ENCODE peak calls at places on chromosomes 12 and 14, in seven cellular contexts. A is right lobe of liver, J is spleen, T is A549, K is body of pancreas, R is IMR-90, P is testis. G is an unnamed sample. For H3K4me1, the result is how much of the 10 kb centered on the place peaks cover.

GRCh38 chr14:98773814-98774213 is 498.2 kb downstream of the BCL11B start:
- DNase-seq in A (no peak), J (no peak), T (no peak), K (no peak), R (no peak), P (no peak), G (no peak)

GRCh38 chr12:54858562-54858961 is 4.2 kb downstream of the MUCL1 start:
- DNase-seq in A (no peak), J (no peak), T (no peak), K (no peak), R (no peak), P (no peak), G (no peak)

GRCh38 chr12:823043-823698 is 70.8 kb downstream of the WNK1 start:
- DNase-seq in A (no peak), J (no peak), T (no peak), K (no peak), R (no peak), P (no peak), G (no peak)

GRCh38 chr12:52637299-52637698 is 14.7 kb downstream of the KRT2 start:
- DNase-seq in A (no peak), J (no peak), T (no peak), K (no peak), R (no peak), P (peak), G (no peak)

GRCh38 chr14:73477618-73478266 is 13.0 kb upstream of the RIOX1 start:
- DNase-seq in A (no peak), J (no peak), T (no peak), K (no peak), R (peak), P (no peak), G (no peak)

GRCh38 chr14:103892247-103892646 is 36.0 kb upstream of the TDRD9 start:
- DNase-seq in A (peak), J (no peak), T (no peak), K (no peak), R (no peak), P (no peak), G (no peak)

GRCh38 chr14:51822499-51822898 is 37.9 kb upstream of the GNG2 start:
- DNase-seq in A (no peak), J (no peak), T (no peak), K (no peak), R (no peak), P (no peak), G (no peak)

GRCh38 chr12:1277905-1278304 is 286.9 kb downstream of the ERC1 start:
- DNase-seq in A (no peak), J (no peak), T (no peak), K (no peak), R (no peak), P (no peak), G (no peak)

GRCh38 chr12:84814664-84815245 is 97.8 kb downstream of the SLC6A15 start:
- DNase-seq in A (no peak), J (no peak), T (no peak), K (no peak), R (peak), P (no peak), G (no peak)

GRCh38 chr14:78075033-78075432 is 95.1 kb upstream of the NRXN3 start:
- DNase-seq in A (no peak), J (no peak), T (no peak), K (no peak), R (no peak), P (no peak), G (no peak)

DNA sequence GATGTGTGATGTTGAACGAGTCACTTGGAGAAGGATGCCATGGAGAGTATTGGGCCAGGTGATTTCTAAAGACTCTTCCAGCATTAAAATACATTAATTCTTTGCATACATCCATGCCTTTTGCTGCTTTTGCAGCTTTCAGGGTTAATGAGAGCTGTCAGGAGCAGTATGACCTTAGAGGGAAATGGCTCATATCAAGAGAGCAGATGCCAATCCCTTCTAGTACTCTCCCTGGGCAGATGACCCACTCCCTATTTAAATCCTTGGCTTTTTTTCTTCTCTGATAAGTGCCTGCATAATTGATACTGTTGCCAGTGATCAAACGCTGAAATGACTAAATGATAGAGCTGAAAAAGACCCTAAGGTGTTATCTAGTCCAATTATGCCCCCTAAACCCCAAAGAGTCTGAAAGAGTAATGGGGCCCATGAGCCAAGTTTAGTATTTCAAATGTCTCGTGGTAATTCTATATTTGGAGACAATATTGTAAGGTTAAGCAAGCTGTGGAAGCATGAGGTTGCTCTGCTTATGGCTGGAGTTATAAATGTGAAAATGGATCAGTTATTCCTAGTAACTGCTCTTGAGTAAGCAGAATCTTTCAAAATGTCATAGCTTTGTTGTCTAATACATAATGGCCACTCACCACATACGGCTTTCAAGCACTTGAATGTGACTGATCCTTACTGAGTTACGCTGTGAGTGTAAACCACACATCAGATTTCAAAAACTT is 137.3 kb downstream of the ETV6 start:
- DNase-seq in A (no peak), J (no peak), T (no peak), K (no peak), R (no peak), P (no peak), G (no peak)
- H3K27ac ChIP-seq in A (no peak), J (peak), T (no peak), K (no peak), R (no peak), P (no peak), G (no peak)

GRCh38 chr12:74489543-74489942 is 48.1 kb upstream of the ATXN7L3B start:
- DNase-seq in A (no peak), J (no peak), T (no peak), K (no peak), R (no peak), P (no peak), G (no peak)
- TF ChIP-seq POLR2A in A (no peak), J (no peak), T (no peak), K (no peak), R (no peak), P (no peak), G (no peak)

DNA sequence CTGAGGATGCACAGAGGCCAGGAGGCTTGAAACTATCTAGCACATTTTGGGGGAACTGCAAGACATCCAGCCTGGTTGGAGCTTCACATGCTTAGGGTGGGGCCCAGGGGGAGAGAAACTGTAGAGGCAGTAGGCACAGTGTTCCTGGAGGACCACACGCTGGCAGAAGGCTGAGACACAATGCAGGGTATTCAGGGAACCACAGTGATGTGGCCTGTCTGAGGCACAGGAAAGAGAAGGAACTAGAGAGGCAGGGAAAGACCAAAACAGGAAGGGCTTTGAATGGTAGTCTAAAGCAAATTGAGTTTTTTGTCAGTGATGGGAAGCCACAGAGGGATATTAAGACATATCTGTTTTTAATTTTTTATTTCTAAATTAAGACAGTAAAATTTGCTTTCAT is 100.2 kb upstream of the PRICKLE1 start:
- DNase-seq in A (no peak), J (no peak), T (no peak), K (no peak), R (no peak), P (no peak), G (no peak)
- H3K4me1 ChIP-seq in A (under half), J (under half), T (under half), K (under half), R (under half), P (under half), G (under half)

DNA sequence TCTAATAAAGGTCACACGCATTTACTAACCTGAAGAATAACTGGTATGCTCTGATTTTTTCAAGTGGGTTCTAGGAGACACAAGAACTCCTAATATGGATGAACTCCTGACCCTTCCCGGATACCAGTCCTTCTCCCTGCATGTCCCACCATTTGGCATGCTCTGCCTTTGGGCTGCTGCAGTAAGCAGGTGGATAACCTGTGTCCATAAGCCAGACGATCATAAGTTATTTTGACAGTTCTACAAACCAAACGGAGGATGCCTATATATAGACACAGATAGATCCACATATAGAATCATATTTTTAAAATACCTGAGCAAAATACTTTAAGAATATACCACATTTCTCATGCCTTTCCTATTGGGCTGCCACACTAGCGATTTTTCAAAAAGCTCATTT is 49.4 kb downstream of the TMTC1 start:
- DNase-seq in A (no peak), J (no peak), T (no peak), K (no peak), R (no peak), P (no peak), G (no peak)
- H3K27ac ChIP-seq in A (no peak), J (peak), T (no peak), K (no peak), R (no peak), P (peak), G (no peak)

GRCh38 chr12:81077329-81077685 is 572 bp upstream of the ACSS3 start:
- DNase-seq in A (peak), J (no peak), T (no peak), K (no peak), R (no peak), P (peak), G (no peak)

GRCh38 chr12:81080431-81080983 is 2.6 kb downstream of the ACSS3 start:
- DNase-seq in A (no peak), J (no peak), T (no peak), K (no peak), R (peak), P (no peak), G (no peak)

GRCh38 chr12:81077686-81078441 is at the start of gene ACSS3:
- DNase-seq in A (peak), J (no peak), T (no peak), K (peak), R (no peak), P (peak), G (peak)

GRCh38 chr12:81079280-81080076 is 1.6 kb downstream of the ACSS3 start:
- DNase-seq in A (no peak), J (no peak), T (no peak), K (no peak), R (no peak), P (no peak), G (no peak)

DNA sequence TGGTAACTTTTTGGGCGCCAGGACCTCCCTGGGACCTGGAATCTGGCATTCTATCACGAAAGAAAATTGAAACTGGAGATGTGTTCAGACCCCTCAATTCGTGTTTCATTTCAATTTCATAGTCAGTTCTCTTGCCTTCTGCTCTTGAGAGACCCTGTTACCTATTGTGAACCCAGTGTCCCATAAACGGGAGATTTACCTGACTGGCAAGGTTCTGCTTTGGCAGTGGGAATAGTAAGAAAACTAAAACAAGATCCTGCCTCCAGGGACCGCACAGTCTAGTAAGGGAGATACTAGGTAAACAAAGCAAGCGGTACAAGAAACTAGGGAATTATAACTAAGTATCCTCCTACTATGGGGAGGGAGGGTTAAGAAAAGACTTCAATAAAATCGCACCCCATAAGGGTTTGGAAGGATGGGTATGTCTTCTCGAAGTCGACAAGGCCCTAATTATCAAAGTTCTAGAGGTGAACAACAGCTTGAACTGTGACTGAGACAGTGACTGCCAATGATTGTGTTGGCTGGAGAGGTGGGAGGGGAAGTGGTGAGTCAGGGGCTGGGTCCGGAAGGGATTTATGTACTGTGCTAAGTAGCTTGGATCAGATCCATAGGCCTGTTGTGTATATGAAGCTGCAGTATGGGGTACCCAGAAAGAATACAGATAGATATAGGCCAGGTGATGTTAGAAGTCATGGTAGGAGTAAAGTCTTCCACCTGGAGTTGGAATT is 754 bp downstream of the ACSS3 start:
- DNase-seq in A (no peak), J (no peak), T (no peak), K (no peak), R (peak), P (peak), G (no peak)
- TF ChIP-seq POLR2A in A (peak), J (no peak), T (no peak), K (no peak), R (no peak), P (no peak), G (no peak)

GRCh38 chr12:104526320-104526719 is 69.6 kb downstream of the CHST11 start:
- DNase-seq in A (no peak), J (no peak), T (no peak), K (no peak), R (no peak), P (no peak), G (no peak)

GRCh38 chr12:104524433-104524832 is 67.7 kb downstream of the CHST11 start:
- DNase-seq in A (no peak), J (no peak), T (no peak), K (no peak), R (no peak), P (no peak), G (no peak)

GRCh38 chr12:104522985-104523719 is 66.4 kb downstream of the CHST11 start:
- DNase-seq in A (no peak), J (no peak), T (no peak), K (no peak), R (no peak), P (no peak), G (no peak)

GRCh38 chr12:104521731-104522130 is 65.0 kb downstream of the CHST11 start:
- DNase-seq in A (no peak), J (no peak), T (no peak), K (no peak), R (peak), P (no peak), G (no peak)

DNA sequence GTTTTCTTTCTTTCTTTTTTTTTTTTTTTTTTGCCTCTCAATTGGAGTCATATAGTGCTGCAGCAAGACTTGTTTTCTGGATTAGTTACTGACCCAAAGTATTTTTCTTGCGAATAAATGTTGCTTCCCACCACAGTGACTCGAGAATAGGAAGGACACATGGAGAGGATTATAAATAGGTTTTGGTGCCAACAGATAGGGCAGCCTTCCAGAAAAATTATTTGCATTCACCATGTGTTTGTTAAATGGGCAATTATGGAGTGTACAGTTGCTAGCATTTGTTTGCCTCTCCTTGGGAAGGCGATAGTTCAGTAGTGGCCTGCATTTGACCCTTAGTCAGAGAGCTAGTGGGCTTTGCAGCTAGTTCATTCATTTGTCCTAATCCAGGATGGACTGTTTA is 67.3 kb downstream of the CHST11 start:
- DNase-seq in A (no peak), J (no peak), T (no peak), K (no peak), R (no peak), P (no peak), G (no peak)
- H3K4me1 ChIP-seq in A (under half), J (half or more), T (under half), K (under half), R (under half), P (under half), G (under half)

GRCh38 chr12:109880938-109881337 is 597 bp upstream of the GLTP start:
- DNase-seq in A (no peak), J (no peak), T (no peak), K (no peak), R (no peak), P (no peak), G (no peak)
- H3K27ac ChIP-seq in A (no peak), J (peak), T (peak), K (peak), R (peak), P (no peak), G (peak)

GRCh38 chr12:56127888-56128668 is at the start of gene ESYT1:
- DNase-seq in A (peak), J (peak), T (peak), K (peak), R (peak), P (peak), G (peak)

GRCh38 chr12:56127485-56127887 is 581 bp upstream of the ESYT1 start:
- DNase-seq in A (no peak), J (no peak), T (no peak), K (no peak), R (no peak), P (no peak), G (no peak)

GRCh38 chr12:56130876-56131275 is 2.8 kb downstream of the ESYT1 start:
- DNase-seq in A (no peak), J (no peak), T (no peak), K (no peak), R (no peak), P (no peak), G (no peak)

GRCh38 chr12:56128669-56129209 is 672 bp downstream of the ESYT1 start:
- DNase-seq in A (no peak), J (peak), T (no peak), K (peak), R (no peak), P (peak), G (no peak)

GRCh38 chr12:56129210-56129691 is 1.2 kb downstream of the ESYT1 start:
- DNase-seq in A (peak), J (peak), T (peak), K (peak), R (peak), P (peak), G (peak)
- TF ChIP-seq POLR2A in A (no peak), J (peak), T (no peak), K (peak), R (no peak), P (no peak), G (no peak)

GRCh38 chr12:106108187-106108816 is 30.5 kb downstream of the NUAK1 start:
- DNase-seq in A (no peak), J (no peak), T (peak), K (no peak), R (peak), P (no peak), G (no peak)
- H3K4me1 ChIP-seq in A (under half), J (under half), T (half or more), K (under half), R (under half), P (under half), G (half or more)

DNA sequence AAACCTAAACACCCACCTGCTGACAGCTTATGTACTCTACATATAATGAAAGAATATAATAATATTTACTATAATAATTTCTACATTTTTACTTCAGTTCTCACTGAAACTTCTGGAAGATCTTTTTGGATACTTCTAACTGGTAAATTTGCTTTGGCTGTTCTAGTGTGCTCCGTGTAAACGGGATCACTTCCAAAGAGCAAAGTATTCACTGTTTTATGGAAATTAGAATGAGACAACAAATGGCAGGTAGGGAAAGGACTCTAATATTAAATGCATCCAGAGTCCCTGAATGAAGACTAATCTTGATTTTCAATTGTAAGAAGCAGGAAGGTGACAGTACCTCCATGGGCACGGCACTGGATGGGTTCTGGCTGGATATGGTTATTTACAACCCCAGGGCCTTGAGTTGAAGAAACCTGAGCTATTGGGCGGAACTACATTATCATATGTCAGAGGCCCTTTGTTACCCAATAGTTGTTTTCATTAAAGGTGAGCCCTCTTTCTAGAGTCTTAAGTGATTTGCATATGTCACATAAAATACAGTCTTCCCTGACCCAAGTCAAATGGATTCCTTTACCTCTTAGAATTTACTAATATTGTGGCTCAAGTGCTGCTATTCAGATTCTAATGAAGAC is 10.7 kb downstream of the ERP29 start:
- DNase-seq in A (no peak), J (no peak), T (no peak), K (no peak), R (no peak), P (no peak), G (no peak)
- H3K27ac ChIP-seq in A (peak), J (no peak), T (no peak), K (no peak), R (no peak), P (no peak), G (no peak)